ENCODE peak calls at places on chromosomes 16 and 17, in eight cellular contexts. P is left lung; R is effector memory CD4-positive, alpha-beta T cell; E is spleen; A is cardiac muscle cell; H is hepatocyte; D is left ventricle myocardium inferior; J is fibroblast of lung. T is an unnamed sample. For H3K4me1, the result is how much of the 10 kb centered on the place peaks cover.

GRCh38 chr17:9725575-9725974 is 65.8 kb downstream of the DHRS7C start:
- DNase-seq in P (no peak), R (no peak), E (no peak), A (no peak), H (no peak), D (no peak), J (no peak), T (no peak)

GRCh38 chr16:11004351-11004750 is 60.0 kb downstream of the CLEC16A start:
- DNase-seq in P (no peak), R (no peak), E (no peak), A (no peak), H (no peak), D (no peak), J (no peak), T (no peak)

GRCh38 chr16:4075534-4075933 is 40.7 kb downstream of the ADCY9 start:
- DNase-seq in P (no peak), R (no peak), E (no peak), A (no peak), H (no peak), D (no peak), J (no peak), T (no peak)

GRCh38 chr17:68290268-68290954 is 516 bp downstream of the SLC16A6 start:
- DNase-seq in P (peak), R (peak), E (peak), A (peak), H (peak), D (peak), J (no peak), T (no peak)

GRCh38 chr17:10875984-10876555 is 38.2 kb upstream of the PIRT start:
- DNase-seq in P (no peak), R (no peak), E (no peak), A (peak), H (peak), D (no peak), J (peak), T (peak)

GRCh38 chr17:18248300-18248731 is 10.2 kb downstream of the FLII start:
- DNase-seq in P (no peak), R (peak), E (no peak), A (peak), H (peak), D (peak), J (peak), T (peak)

GRCh38 chr16:89402962-89403361 is 87.4 kb downstream of the ANKRD11 start:
- DNase-seq in P (no peak), R (no peak), E (no peak), A (no peak), H (no peak), D (no peak), J (no peak), T (no peak)

GRCh38 chr17:44092051-44092450 is 21.5 kb downstream of the G6PC3 start:
- DNase-seq in P (no peak), R (no peak), E (no peak), A (no peak), H (no peak), D (no peak), J (no peak), T (no peak)

GRCh38 chr17:56125830-56126819 is 27.1 kb upstream of the ANKFN1 start:
- DNase-seq in P (no peak), R (no peak), E (no peak), A (peak), H (peak), D (no peak), J (peak), T (peak)

GRCh38 chr17:58969156-58969555 is 137.5 kb downstream of the TRIM37 start:
- DNase-seq in P (no peak), R (no peak), E (no peak), A (no peak), H (no peak), D (no peak), J (no peak), T (no peak)

GRCh38 chr16:81714593-81714992 is 64.5 kb upstream of the PLCG2 start:
- DNase-seq in P (no peak), R (no peak), E (peak), A (no peak), H (no peak), D (peak), J (no peak), T (no peak)
- H3K4me3 ChIP-seq in P (no peak), R (no peak), E (no peak), A (no peak), H (no peak), D (no peak), J (no peak), T (no peak)

GRCh38 chr16:77679901-77680300 is 42.4 kb upstream of the NUDT7 start:
- DNase-seq in P (no peak), R (no peak), E (no peak), A (no peak), H (no peak), D (no peak), J (peak), T (no peak)

GRCh38 chr16:77679336-77679735 is 43.0 kb upstream of the NUDT7 start:
- DNase-seq in P (no peak), R (no peak), E (no peak), A (no peak), H (no peak), D (no peak), J (no peak), T (no peak)

GRCh38 chr16:77675464-77676324 is 46.6 kb upstream of the NUDT7 start:
- DNase-seq in P (peak), R (peak), E (no peak), A (peak), H (peak), D (peak), J (peak), T (peak)

GRCh38 chr16:77674888-77675287 is 47.4 kb upstream of the NUDT7 start:
- DNase-seq in P (no peak), R (no peak), E (no peak), A (no peak), H (no peak), D (no peak), J (peak), T (no peak)

DNA sequence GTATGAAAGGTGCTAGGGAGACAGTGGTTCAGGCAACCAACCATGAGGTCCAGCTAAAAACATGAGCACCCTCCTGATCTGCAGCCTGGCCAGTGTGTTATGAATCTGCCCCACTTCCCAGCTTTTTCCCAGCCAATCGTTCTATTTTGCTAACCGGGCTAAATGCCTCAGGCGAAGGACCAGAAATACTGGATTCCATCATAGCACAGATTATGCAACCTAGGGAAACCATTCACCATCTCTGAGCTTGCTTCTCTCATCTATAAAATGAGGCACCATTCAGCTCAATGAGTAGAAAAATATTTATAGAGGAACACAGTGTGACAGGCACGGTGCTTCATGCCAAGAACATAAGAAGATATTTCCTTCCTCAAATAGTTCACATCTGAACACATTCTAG is 45.2 kb upstream of the NUDT7 start:
- DNase-seq in P (no peak), R (no peak), E (no peak), A (no peak), H (no peak), D (no peak), J (peak), T (peak)
- H3K4me1 ChIP-seq in P (under half), R (under half), E (under half), A (under half), H (under half), D (under half), J (under half), T (under half)

DNA sequence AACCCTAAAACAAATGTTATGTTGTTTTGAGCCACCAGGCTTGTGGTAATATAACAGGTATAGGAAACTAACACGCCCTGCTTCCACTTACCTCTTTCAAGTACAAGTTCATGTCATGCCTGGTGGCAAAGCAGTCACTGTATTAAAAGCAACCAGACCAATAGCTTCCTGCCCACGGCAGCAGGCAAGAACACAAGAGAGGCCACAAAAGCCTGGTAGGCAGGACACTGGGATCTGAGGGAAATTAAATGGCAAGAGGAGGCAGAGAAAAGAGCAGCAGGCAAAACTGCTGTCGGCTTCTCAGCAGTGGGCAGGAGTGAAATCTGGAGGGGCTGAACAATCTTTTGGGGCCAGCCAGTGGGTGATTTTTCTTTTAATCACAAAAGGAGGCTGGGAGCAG is 2.2 kb downstream of the CYTH1 start:
- DNase-seq in P (no peak), R (no peak), E (peak), A (no peak), H (no peak), D (no peak), J (no peak), T (no peak)
- H3K4me3 ChIP-seq in P (peak), R (peak), E (peak), A (no peak), H (no peak), D (peak), J (no peak), T (no peak)

GRCh38 chr17:79931517-79932309 is 92.5 kb upstream of the CBX4 start:
- DNase-seq in P (no peak), R (no peak), E (no peak), A (no peak), H (peak), D (no peak), J (no peak), T (no peak)
- H3K4me1 ChIP-seq in P (under half), R (under half), E (under half), A (under half), H (under half), D (under half), J (under half), T (half or more)

GRCh38 chr17:40113961-40114272 is 7.9 kb upstream of the MSL1 start:
- DNase-seq in P (no peak), R (no peak), E (no peak), A (no peak), H (no peak), D (no peak), J (peak), T (no peak)
- H3K4me3 ChIP-seq in P (peak), R (no peak), E (no peak), A (peak), H (no peak), D (peak), J (no peak), T (peak)

GRCh38 chr17:78399028-78399692 is 20.7 kb downstream of the PGS1 start:
- DNase-seq in P (no peak), R (no peak), E (no peak), A (no peak), H (no peak), D (no peak), J (no peak), T (no peak)
- H3K4me1 ChIP-seq in P (under half), R (under half), E (under half), A (under half), H (under half), D (half or more), J (under half), T (under half)

GRCh38 chr16:1987198-1987597 is 2.6 kb upstream of the SYNGR3 start:
- DNase-seq in P (no peak), R (no peak), E (no peak), A (no peak), H (no peak), D (no peak), J (no peak), T (no peak)

GRCh38 chr16:1983544-1984346 is at the start of gene GFER:
- DNase-seq in P (peak), R (peak), E (peak), A (peak), H (peak), D (peak), J (peak), T (peak)

GRCh38 chr16:1984347-1985225 is 593 bp downstream of the GFER start:
- DNase-seq in P (no peak), R (no peak), E (no peak), A (no peak), H (peak), D (no peak), J (no peak), T (peak)

GRCh38 chr16:1983053-1983543 is 895 bp upstream of the GFER start:
- DNase-seq in P (no peak), R (no peak), E (no peak), A (no peak), H (no peak), D (no peak), J (no peak), T (no peak)

DNA sequence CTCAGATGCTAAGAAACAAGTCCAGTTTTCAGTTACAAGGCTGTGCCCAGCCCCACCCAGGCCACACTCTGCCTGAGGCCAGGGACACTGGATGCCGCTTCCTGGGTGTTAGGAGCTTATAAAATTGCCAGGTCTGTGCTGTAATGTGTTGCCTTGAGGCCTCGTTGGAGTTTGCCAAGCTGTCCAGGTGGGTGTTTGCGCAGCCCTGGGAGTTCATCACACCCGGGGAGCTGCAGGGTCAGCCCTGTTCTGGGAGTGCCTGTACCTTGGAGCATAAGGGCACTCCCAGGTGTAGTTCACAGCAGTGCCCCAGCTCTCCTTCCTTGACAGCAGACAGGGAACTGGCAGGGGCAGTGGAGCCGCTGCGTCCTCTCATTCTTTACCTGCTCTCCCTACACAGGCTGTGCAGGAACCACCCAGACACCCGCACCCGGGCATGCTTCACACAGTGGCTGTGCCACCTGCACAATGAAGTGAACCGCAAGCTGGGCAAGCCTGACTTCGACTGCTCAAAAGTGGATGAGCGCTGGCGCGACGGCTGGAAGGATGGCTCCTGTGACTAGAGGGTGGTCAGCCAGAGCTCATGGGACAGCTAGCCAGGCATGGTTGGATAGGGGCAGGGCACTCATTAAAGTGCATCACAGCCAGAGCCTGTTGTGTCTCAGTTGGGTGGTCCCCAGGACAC is 1.6 kb downstream of the GFER start:
- DNase-seq in P (no peak), R (no peak), E (no peak), A (no peak), H (no peak), D (no peak), J (no peak), T (no peak)
- H3K4me3 ChIP-seq in P (no peak), R (no peak), E (no peak), A (no peak), H (no peak), D (peak), J (peak), T (peak)